ENCODE peak calls at places on chromosome 11, in four cellular contexts. One of them, this sample, is unnamed.

GRCh38 chr11:18650859-18651557 is 16.9 kb upstream of the SPTY2D1 start:
- ATAC-seq in HepG2: peak; percentile 53
- ATAC-seq in right lobe of liver: peak; percentile 46
- ATAC-seq in lower lobe of right lung: peak; percentile 65
- ATAC-seq in this sample: no peak

GRCh38 chr11:122107566-122107965 is 8.4 kb downstream of the BLID start:
- ATAC-seq in HepG2: no peak
- ATAC-seq in right lobe of liver: no peak
- ATAC-seq in lower lobe of right lung: no peak
- ATAC-seq in this sample: no peak

GRCh38 chr11:85826096-85826855 is 15.3 kb upstream of the SYTL2 start:
- ATAC-seq in HepG2: peak; percentile 94
- ATAC-seq in right lobe of liver: peak; percentile 71
- ATAC-seq in lower lobe of right lung: peak; percentile 29
- ATAC-seq in this sample: no peak

GRCh38 chr11:62858201-62858600 is 18.8 kb upstream of the WDR74 start:
- ATAC-seq in HepG2: no peak
- ATAC-seq in right lobe of liver: no peak
- ATAC-seq in lower lobe of right lung: no peak
- ATAC-seq in this sample: no peak

GRCh38 chr11:125390949-125391348 is 105.1 kb downstream of the FEZ1 start:
- ATAC-seq in HepG2: no peak
- ATAC-seq in right lobe of liver: peak; percentile 49
- ATAC-seq in lower lobe of right lung: peak; percentile 33
- ATAC-seq in this sample: peak; percentile 19

GRCh38 chr11:59427068-59427382 is 812 bp upstream of the OR5A2 start:
- ATAC-seq in HepG2: no peak
- ATAC-seq in right lobe of liver: no peak
- ATAC-seq in lower lobe of right lung: no peak
- ATAC-seq in this sample: no peak

GRCh38 chr11:120501440-120501839 is 10.1 kb upstream of the GRIK4 start:
- ATAC-seq in HepG2: no peak
- ATAC-seq in right lobe of liver: no peak
- ATAC-seq in lower lobe of right lung: no peak
- ATAC-seq in this sample: no peak

GRCh38 chr11:70371241-70371640 is 27.1 kb upstream of the CTTN start:
- ATAC-seq in HepG2: no peak
- ATAC-seq in right lobe of liver: peak; percentile 63
- ATAC-seq in lower lobe of right lung: peak; percentile 54
- ATAC-seq in this sample: no peak

GRCh38 chr11:94793002-94793401 is 24.8 kb downstream of the AMOTL1 start:
- ATAC-seq in HepG2: no peak
- ATAC-seq in right lobe of liver: no peak
- ATAC-seq in lower lobe of right lung: no peak
- ATAC-seq in this sample: no peak

GRCh38 chr11:132220464-132220863 is 850.0 kb downstream of the NTM start:
- ATAC-seq in HepG2: no peak
- ATAC-seq in right lobe of liver: no peak
- ATAC-seq in lower lobe of right lung: no peak
- ATAC-seq in this sample: no peak

GRCh38 chr11:79045811-79046304 is 395.0 kb downstream of the TENM4 start:
- ATAC-seq in HepG2: peak; percentile 68
- ATAC-seq in right lobe of liver: peak; percentile 67
- ATAC-seq in lower lobe of right lung: no peak
- ATAC-seq in this sample: no peak

GRCh38 chr11:14320020-14320419 is 39.0 kb downstream of the RRAS2 start:
- ATAC-seq in HepG2: no peak
- ATAC-seq in right lobe of liver: no peak
- ATAC-seq in lower lobe of right lung: no peak
- ATAC-seq in this sample: no peak

GRCh38 chr11:18329196-18329870 is 7.0 kb downstream of the GTF2H1 start:
- ATAC-seq in HepG2: no peak
- ATAC-seq in right lobe of liver: no peak
- ATAC-seq in lower lobe of right lung: no peak
- ATAC-seq in this sample: no peak

GRCh38 chr11:2139118-2139490 is at the start of gene IGF2:
- ATAC-seq in HepG2: peak; percentile 18
- ATAC-seq in right lobe of liver: no peak
- ATAC-seq in lower lobe of right lung: no peak
- ATAC-seq in this sample: peak; percentile 26

GRCh38 chr11:76030286-76030685 is 176.0 kb downstream of the WNT11 start:
- ATAC-seq in HepG2: no peak
- ATAC-seq in right lobe of liver: no peak
- ATAC-seq in lower lobe of right lung: peak; percentile 72
- ATAC-seq in this sample: no peak

GRCh38 chr11:86183694-86184093 is 60.9 kb upstream of the EED start:
- ATAC-seq in HepG2: peak; percentile 53
- ATAC-seq in right lobe of liver: no peak
- ATAC-seq in lower lobe of right lung: no peak
- ATAC-seq in this sample: no peak

GRCh38 chr11:66882540-66882939 is 25.7 kb downstream of the LRFN4 start:
- ATAC-seq in HepG2: no peak
- ATAC-seq in right lobe of liver: peak; percentile 4
- ATAC-seq in lower lobe of right lung: peak; percentile 49
- ATAC-seq in this sample: peak; percentile 40

GRCh38 chr11:33997473-33998347 is 53.8 kb upstream of the CAPRIN1 start:
- ATAC-seq in HepG2: peak; percentile 62
- ATAC-seq in right lobe of liver: no peak
- ATAC-seq in lower lobe of right lung: peak; percentile 23
- ATAC-seq in this sample: no peak

GRCh38 chr11:117837070-117837776 is 12.7 kb upstream of the FXYD2 start:
- ATAC-seq in HepG2: no peak
- ATAC-seq in right lobe of liver: no peak
- ATAC-seq in lower lobe of right lung: no peak
- ATAC-seq in this sample: peak; percentile 25

GRCh38 chr11:77800445-77800844 is 20.1 kb downstream of the RSF1 start:
- ATAC-seq in HepG2: no peak
- ATAC-seq in right lobe of liver: no peak
- ATAC-seq in lower lobe of right lung: no peak
- ATAC-seq in this sample: no peak

GRCh38 chr11:128530119-128531091 is 57.0 kb downstream of the ETS1 start:
- ATAC-seq in HepG2: no peak
- ATAC-seq in right lobe of liver: no peak
- ATAC-seq in lower lobe of right lung: peak; percentile 56
- ATAC-seq in this sample: peak; percentile 94

GRCh38 chr11:34787899-34788298 is 128.3 kb downstream of the APIP start:
- ATAC-seq in HepG2: no peak
- ATAC-seq in right lobe of liver: no peak
- ATAC-seq in lower lobe of right lung: no peak
- ATAC-seq in this sample: no peak

GRCh38 chr11:18093946-18094345 is 11.9 kb downstream of the SAAL1 start:
- ATAC-seq in HepG2: no peak
- ATAC-seq in right lobe of liver: no peak
- ATAC-seq in lower lobe of right lung: no peak
- ATAC-seq in this sample: no peak

GRCh38 chr11:104620991-104621390 is 277.3 kb downstream of the CASP12 start:
- ATAC-seq in HepG2: no peak
- ATAC-seq in right lobe of liver: peak; percentile 40
- ATAC-seq in lower lobe of right lung: no peak
- ATAC-seq in this sample: no peak

GRCh38 chr11:2271077-2271326 is 614 bp upstream of the ASCL2 start:
- ATAC-seq in HepG2: no peak
- ATAC-seq in right lobe of liver: peak; percentile 45
- ATAC-seq in lower lobe of right lung: peak; percentile 45
- ATAC-seq in this sample: peak; percentile 35

GRCh38 chr11:11534981-11535380 is 86.8 kb downstream of the GALNT18 start:
- ATAC-seq in HepG2: no peak
- ATAC-seq in right lobe of liver: no peak
- ATAC-seq in lower lobe of right lung: no peak
- ATAC-seq in this sample: no peak

GRCh38 chr11:8603696-8604077 is 9.7 kb upstream of the STK33 start:
- ATAC-seq in HepG2: no peak
- ATAC-seq in right lobe of liver: no peak
- ATAC-seq in lower lobe of right lung: no peak
- ATAC-seq in this sample: no peak

GRCh38 chr11:114928260-114928870 is 250.0 kb downstream of the NXPE2 start:
- ATAC-seq in HepG2: no peak
- ATAC-seq in right lobe of liver: no peak
- ATAC-seq in lower lobe of right lung: no peak
- ATAC-seq in this sample: no peak

GRCh38 chr11:45794169-45794568 is 10.8 kb upstream of the SLC35C1 start:
- ATAC-seq in HepG2: peak; percentile 33
- ATAC-seq in right lobe of liver: peak; percentile 18
- ATAC-seq in lower lobe of right lung: peak; percentile 20
- ATAC-seq in this sample: no peak

GRCh38 chr11:83042966-83043711 is 28.6 kb downstream of the RAB30 start:
- ATAC-seq in HepG2: no peak
- ATAC-seq in right lobe of liver: no peak
- ATAC-seq in lower lobe of right lung: no peak
- ATAC-seq in this sample: peak; percentile 55

GRCh38 chr11:64027619-64028397 is 7.9 kb upstream of the FLRT1 start:
- ATAC-seq in HepG2: no peak
- ATAC-seq in right lobe of liver: no peak
- ATAC-seq in lower lobe of right lung: peak; percentile 33
- ATAC-seq in this sample: no peak
- H3K4me1 ChIP-seq in HepG2: peaks cover 7% of the 10 kb centered on the region
- H3K4me1 ChIP-seq in right lobe of liver: no peaks in the 10 kb centered on the region
- H3K4me1 ChIP-seq in lower lobe of right lung: peaks cover 12% of the 10 kb centered on the region
- H3K4me1 ChIP-seq in this sample: no peaks in the 10 kb centered on the region

GRCh38 chr11:68013611-68014156 is 3.6 kb downstream of the ALDH3B1 start:
- ATAC-seq in HepG2: no peak
- ATAC-seq in right lobe of liver: no peak
- ATAC-seq in lower lobe of right lung: no peak
- ATAC-seq in this sample: no peak

GRCh38 chr11:68011046-68011943 is 1.2 kb downstream of the ALDH3B1 start:
- ATAC-seq in HepG2: no peak
- ATAC-seq in right lobe of liver: no peak
- ATAC-seq in lower lobe of right lung: no peak
- ATAC-seq in this sample: no peak

GRCh38 chr11:68010058-68011041 is at the start of gene ALDH3B1:
- ATAC-seq in HepG2: peak; percentile 80
- ATAC-seq in right lobe of liver: peak; percentile 91
- ATAC-seq in lower lobe of right lung: peak; percentile 75
- ATAC-seq in this sample: peak; percentile 93

GRCh38 chr11:68012843-68013610 is 2.9 kb downstream of the ALDH3B1 start:
- ATAC-seq in HepG2: peak; percentile 25
- ATAC-seq in right lobe of liver: no peak
- ATAC-seq in lower lobe of right lung: peak; percentile 68
- ATAC-seq in this sample: no peak

GRCh38 chr11:68012044-68012842 is 2.1 kb downstream of the ALDH3B1 start:
- ATAC-seq in HepG2: no peak
- ATAC-seq in right lobe of liver: no peak
- ATAC-seq in lower lobe of right lung: no peak
- ATAC-seq in this sample: no peak
- H3K4me1 ChIP-seq in HepG2: peaks cover 95% of the 10 kb centered on the region
- H3K4me1 ChIP-seq in right lobe of liver: peaks cover 22% of the 10 kb centered on the region
- H3K4me1 ChIP-seq in lower lobe of right lung: peaks cover 78% of the 10 kb centered on the region
- H3K4me1 ChIP-seq in this sample: peaks cover 15% of the 10 kb centered on the region

GRCh38 chr11:61713464-61713863 is 33.3 kb downstream of the DAGLA start:
- ATAC-seq in HepG2: no peak
- ATAC-seq in right lobe of liver: no peak
- ATAC-seq in lower lobe of right lung: no peak
- ATAC-seq in this sample: no peak
- H3K4me1 ChIP-seq in HepG2: peaks cover 19% of the 10 kb centered on the region
- H3K4me1 ChIP-seq in right lobe of liver: no peaks in the 10 kb centered on the region
- H3K4me1 ChIP-seq in lower lobe of right lung: peaks cover 30% of the 10 kb centered on the region
- H3K4me1 ChIP-seq in this sample: peaks cover 23% of the 10 kb centered on the region

GRCh38 chr11:628056-628455 is 1.1 kb upstream of the SCT start:
- ATAC-seq in HepG2: no peak
- ATAC-seq in right lobe of liver: no peak
- ATAC-seq in lower lobe of right lung: no peak
- ATAC-seq in this sample: no peak
- H3K4me1 ChIP-seq in HepG2: peaks cover 31% of the 10 kb centered on the region
- H3K4me1 ChIP-seq in right lobe of liver: peaks cover 9% of the 10 kb centered on the region
- H3K4me1 ChIP-seq in lower lobe of right lung: no peaks in the 10 kb centered on the region
- H3K4me1 ChIP-seq in this sample: peaks cover 37% of the 10 kb centered on the region